ENCODE peak calls at places on chromosomes 16 and 17, in five cellular contexts. One of them, this sample, is unnamed.

GRCh38 chr17:63699638-63700527 is at the start of gene LIMD2:
- DNase-seq in heart right ventricle: peak
- DNase-seq in BE2C: peak
- DNase-seq in bronchial epithelial cell: no peak
- DNase-seq in MCF 10A: no peak
- DNase-seq in this sample: peak

GRCh38 chr16:1533443-1533951 is at the start of gene TMEM204:
- DNase-seq in heart right ventricle: peak
- DNase-seq in bronchial epithelial cell: no peak
- DNase-seq in BE2C: peak
- DNase-seq in MCF 10A: no peak
- DNase-seq in this sample: peak

GRCh38 chr17:39219647-39220154 is 6.0 kb downstream of the STAC2 start:
- DNase-seq in heart right ventricle: peak
- DNase-seq in bronchial epithelial cell: no peak
- DNase-seq in MCF 10A: no peak
- DNase-seq in BE2C: no peak
- DNase-seq in this sample: no peak

GRCh38 chr17:72613411-72614292 is 478.8 kb downstream of the SLC39A11 start:
- DNase-seq in BE2C: no peak
- DNase-seq in bronchial epithelial cell: peak
- DNase-seq in heart right ventricle: no peak
- DNase-seq in MCF 10A: peak
- DNase-seq in this sample: no peak

GRCh38 chr17:2939714-2940351 is 123.6 kb downstream of the OR1D5 start:
- DNase-seq in BE2C: no peak
- DNase-seq in heart right ventricle: peak
- DNase-seq in MCF 10A: no peak
- DNase-seq in bronchial epithelial cell: no peak
- DNase-seq in this sample: no peak

GRCh38 chr16:54648575-54648974 is 282.1 kb upstream of the IRX5 start:
- DNase-seq in MCF 10A: peak
- DNase-seq in bronchial epithelial cell: no peak
- DNase-seq in BE2C: no peak
- DNase-seq in heart right ventricle: no peak
- DNase-seq in this sample: no peak

GRCh38 chr16:84045001-84045817 is 2.6 kb upstream of the SLC38A8 start:
- DNase-seq in MCF 10A: no peak
- DNase-seq in heart right ventricle: no peak
- DNase-seq in bronchial epithelial cell: no peak
- DNase-seq in BE2C: no peak
- DNase-seq in this sample: no peak

GRCh38 chr17:80036715-80037477 is 454 bp downstream of the CCDC40 start:
- DNase-seq in bronchial epithelial cell: no peak
- DNase-seq in heart right ventricle: no peak
- DNase-seq in MCF 10A: no peak
- DNase-seq in BE2C: peak
- DNase-seq in this sample: peak

GRCh38 chr17:75153854-75154194 is 488 bp downstream of the JPT1 start:
- DNase-seq in MCF 10A: no peak
- DNase-seq in heart right ventricle: no peak
- DNase-seq in bronchial epithelial cell: no peak
- DNase-seq in BE2C: peak
- DNase-seq in this sample: no peak

GRCh38 chr17:16073845-16074244 is 74.2 kb downstream of the TTC19 start:
- DNase-seq in MCF 10A: no peak
- DNase-seq in bronchial epithelial cell: no peak
- DNase-seq in heart right ventricle: no peak
- DNase-seq in BE2C: no peak
- DNase-seq in this sample: no peak

GRCh38 chr17:27224526-27225315 is 69.2 kb upstream of the WSB1 start:
- DNase-seq in MCF 10A: peak
- DNase-seq in heart right ventricle: no peak
- DNase-seq in bronchial epithelial cell: peak
- DNase-seq in BE2C: no peak
- DNase-seq in this sample: no peak

GRCh38 chr17:74097461-74098131 is 105.9 kb upstream of the RPL38 start:
- DNase-seq in MCF 10A: no peak
- DNase-seq in heart right ventricle: no peak
- DNase-seq in bronchial epithelial cell: no peak
- DNase-seq in BE2C: no peak
- DNase-seq in this sample: no peak

GRCh38 chr16:19863990-19864389 is 20.7 kb downstream of the GPRC5B start:
- DNase-seq in MCF 10A: no peak
- DNase-seq in BE2C: no peak
- DNase-seq in heart right ventricle: no peak
- DNase-seq in bronchial epithelial cell: no peak
- DNase-seq in this sample: no peak

GRCh38 chr16:19861811-19862327 is 22.8 kb downstream of the GPRC5B start:
- DNase-seq in BE2C: no peak
- DNase-seq in MCF 10A: no peak
- DNase-seq in heart right ventricle: no peak
- DNase-seq in bronchial epithelial cell: no peak
- DNase-seq in this sample: no peak

GRCh38 chr16:19868421-19868820 is 16.2 kb downstream of the GPRC5B start:
- DNase-seq in MCF 10A: no peak
- DNase-seq in heart right ventricle: no peak
- DNase-seq in bronchial epithelial cell: no peak
- DNase-seq in BE2C: no peak
- DNase-seq in this sample: no peak

GRCh38 chr16:19861069-19861468 is 23.6 kb downstream of the GPRC5B start:
- DNase-seq in MCF 10A: no peak
- DNase-seq in bronchial epithelial cell: no peak
- DNase-seq in BE2C: no peak
- DNase-seq in heart right ventricle: no peak
- DNase-seq in this sample: no peak

DNA sequence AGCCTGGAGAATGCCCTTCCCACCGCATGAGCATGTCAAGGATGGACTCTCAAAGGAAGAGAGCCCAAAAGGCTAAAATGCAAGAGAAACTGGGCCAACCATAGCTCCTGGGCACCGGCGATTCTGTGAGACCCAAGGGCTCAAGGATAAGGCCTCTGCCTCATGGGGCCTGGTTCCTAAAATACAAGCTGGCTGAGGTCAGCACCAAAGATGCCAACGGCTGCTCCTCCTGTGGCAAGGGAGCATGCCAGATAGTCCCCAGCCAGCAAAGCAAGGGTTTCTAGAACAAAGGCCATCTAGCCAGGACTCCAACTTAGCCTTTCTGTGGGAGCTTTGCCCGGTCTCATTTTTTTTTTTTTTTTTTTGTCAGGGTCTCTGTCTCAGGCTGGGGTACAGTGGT is 20.1 kb downstream of the GPRC5B start:
- DNase-seq in BE2C: no peak
- DNase-seq in heart right ventricle: no peak
- DNase-seq in MCF 10A: no peak
- DNase-seq in bronchial epithelial cell: no peak
- DNase-seq in this sample: no peak
- TF ChIP-seq CTCF in BE2C: no peak
- TF ChIP-seq CTCF in heart right ventricle: no peak
- TF ChIP-seq CTCF in MCF 10A: no peak
- TF ChIP-seq CTCF in bronchial epithelial cell: no peak
- TF ChIP-seq CTCF in this sample: no peak

DNA sequence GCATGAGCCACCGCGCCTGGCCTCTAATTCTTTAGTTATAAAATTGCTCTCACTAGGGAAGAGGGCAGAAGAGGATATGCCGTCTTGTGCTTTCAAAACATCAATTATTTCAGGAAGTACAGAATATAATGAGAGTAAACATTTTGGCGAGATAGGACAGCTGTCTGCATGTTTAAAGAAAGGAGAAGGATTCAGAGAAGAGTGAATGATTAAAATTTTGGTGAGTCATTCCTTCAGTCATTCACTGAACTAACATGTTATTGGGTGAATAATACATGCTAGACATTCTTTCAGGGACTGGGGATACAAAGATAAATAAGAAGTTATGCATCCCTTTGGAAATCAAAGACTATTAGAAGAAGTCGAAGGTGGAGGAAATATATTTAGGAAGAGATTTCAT is 590.3 kb upstream of the GOT2 start:
- DNase-seq in BE2C: no peak
- DNase-seq in heart right ventricle: no peak
- DNase-seq in MCF 10A: no peak
- DNase-seq in bronchial epithelial cell: peak
- DNase-seq in this sample: no peak
- TF ChIP-seq CTCF in BE2C: no peak
- TF ChIP-seq CTCF in heart right ventricle: no peak
- TF ChIP-seq CTCF in MCF 10A: no peak
- TF ChIP-seq CTCF in bronchial epithelial cell: no peak
- TF ChIP-seq CTCF in this sample: no peak

DNA sequence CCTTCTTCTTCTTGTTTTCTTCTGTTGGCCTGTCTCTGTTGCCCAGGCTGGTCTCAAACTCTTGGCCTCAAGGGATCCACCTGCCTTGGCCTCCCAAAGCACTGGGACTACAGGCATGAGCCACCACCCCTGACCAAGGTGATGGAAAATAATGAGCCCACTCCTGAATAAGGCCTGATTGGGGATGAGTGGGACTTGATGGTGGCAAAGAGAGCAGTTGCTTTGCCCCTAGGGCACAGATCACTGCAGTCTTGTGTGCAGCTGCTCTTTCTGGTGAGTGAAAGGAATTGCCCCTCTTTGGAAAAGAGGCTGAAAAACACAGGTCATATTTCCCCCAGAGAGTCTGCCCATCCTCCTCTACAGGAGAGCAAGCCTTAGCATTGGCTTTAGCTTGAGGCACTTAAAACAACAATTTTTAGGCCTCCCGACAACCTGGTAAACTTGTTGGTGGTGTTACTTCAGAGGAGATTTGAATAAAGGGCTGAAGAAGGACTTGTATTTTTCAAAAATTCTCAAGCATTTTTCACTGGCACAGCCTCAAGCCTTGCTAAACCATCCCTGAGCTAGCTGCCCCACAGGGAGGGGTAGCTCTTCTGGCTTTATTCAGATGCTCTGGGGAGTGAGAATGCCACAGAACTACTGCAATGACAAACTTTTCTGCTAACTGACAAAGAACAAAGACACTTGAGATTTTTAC is 6.1 kb upstream of the PDP2 start:
- DNase-seq in BE2C: no peak
- DNase-seq in MCF 10A: no peak
- DNase-seq in heart right ventricle: no peak
- DNase-seq in bronchial epithelial cell: no peak
- DNase-seq in this sample: no peak
- TF ChIP-seq CTCF in BE2C: no peak
- TF ChIP-seq CTCF in MCF 10A: no peak
- TF ChIP-seq CTCF in heart right ventricle: no peak
- TF ChIP-seq CTCF in bronchial epithelial cell: no peak
- TF ChIP-seq CTCF in this sample: no peak

DNA sequence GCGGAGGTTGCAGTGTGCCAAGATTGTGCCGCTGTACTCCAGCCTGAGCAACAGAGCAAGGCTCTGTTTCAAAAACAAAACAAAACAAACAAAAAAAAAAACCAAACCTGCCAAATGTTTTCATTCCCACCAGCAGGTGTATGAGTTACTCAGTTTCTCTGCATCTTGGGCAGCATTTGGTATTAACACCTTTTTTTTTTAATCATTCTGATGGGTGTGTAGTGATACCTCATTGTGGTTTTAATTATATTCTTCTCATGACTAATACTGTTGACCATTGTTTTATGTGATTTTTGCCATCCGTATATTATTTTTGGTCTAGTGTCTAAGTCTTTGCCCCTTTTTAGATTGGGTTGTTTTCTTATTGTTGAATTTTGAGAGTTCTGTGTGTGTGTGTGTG is 15.3 kb downstream of the NFATC3 start:
- DNase-seq in bronchial epithelial cell: no peak
- DNase-seq in heart right ventricle: no peak
- DNase-seq in BE2C: no peak
- DNase-seq in MCF 10A: no peak
- DNase-seq in this sample: no peak
- TF ChIP-seq CTCF in bronchial epithelial cell: no peak
- TF ChIP-seq CTCF in heart right ventricle: no peak
- TF ChIP-seq CTCF in BE2C: no peak
- TF ChIP-seq CTCF in MCF 10A: no peak
- TF ChIP-seq CTCF in this sample: no peak

DNA sequence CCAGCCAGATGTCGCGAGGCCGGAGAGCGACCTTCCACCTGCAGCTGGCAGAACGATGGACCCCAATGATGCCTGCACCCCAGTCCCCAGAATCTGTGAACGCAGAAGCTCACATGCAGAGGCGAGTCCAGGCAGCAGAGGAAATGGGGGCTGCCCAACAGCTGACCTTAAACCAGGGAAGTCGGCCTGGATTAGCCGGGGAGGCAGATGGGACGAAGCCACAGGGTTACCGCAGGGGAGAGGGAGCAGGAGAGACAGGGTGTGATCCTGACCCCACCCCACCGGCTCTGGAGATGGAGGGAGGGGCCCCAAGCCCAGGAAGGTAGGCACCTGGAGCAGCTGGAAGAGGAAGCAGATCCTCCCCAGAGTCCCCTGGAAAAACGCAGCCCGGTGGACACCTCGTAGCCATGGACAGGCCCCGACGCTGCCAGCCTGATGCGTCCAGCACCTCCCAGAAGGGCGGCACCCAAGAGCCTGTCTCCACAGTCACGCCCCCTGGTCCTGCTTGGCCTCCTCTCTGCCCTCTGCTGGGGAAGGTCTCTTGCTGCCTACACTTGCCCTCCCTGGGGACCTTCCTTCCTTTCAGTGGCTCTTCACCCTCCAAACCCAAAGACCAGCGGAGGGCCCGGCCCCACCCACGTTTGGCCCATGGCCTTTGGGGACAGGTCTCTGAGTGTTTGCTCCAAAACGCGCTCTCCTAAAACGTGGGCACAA is 37.3 kb downstream of the PIEZO1 start:
- DNase-seq in MCF 10A: peak
- DNase-seq in heart right ventricle: no peak
- DNase-seq in bronchial epithelial cell: peak
- DNase-seq in BE2C: no peak
- DNase-seq in this sample: no peak
- TF ChIP-seq CTCF in MCF 10A: peak
- TF ChIP-seq CTCF in heart right ventricle: peak
- TF ChIP-seq CTCF in bronchial epithelial cell: peak
- TF ChIP-seq CTCF in BE2C: peak
- TF ChIP-seq CTCF in this sample: no peak

DNA sequence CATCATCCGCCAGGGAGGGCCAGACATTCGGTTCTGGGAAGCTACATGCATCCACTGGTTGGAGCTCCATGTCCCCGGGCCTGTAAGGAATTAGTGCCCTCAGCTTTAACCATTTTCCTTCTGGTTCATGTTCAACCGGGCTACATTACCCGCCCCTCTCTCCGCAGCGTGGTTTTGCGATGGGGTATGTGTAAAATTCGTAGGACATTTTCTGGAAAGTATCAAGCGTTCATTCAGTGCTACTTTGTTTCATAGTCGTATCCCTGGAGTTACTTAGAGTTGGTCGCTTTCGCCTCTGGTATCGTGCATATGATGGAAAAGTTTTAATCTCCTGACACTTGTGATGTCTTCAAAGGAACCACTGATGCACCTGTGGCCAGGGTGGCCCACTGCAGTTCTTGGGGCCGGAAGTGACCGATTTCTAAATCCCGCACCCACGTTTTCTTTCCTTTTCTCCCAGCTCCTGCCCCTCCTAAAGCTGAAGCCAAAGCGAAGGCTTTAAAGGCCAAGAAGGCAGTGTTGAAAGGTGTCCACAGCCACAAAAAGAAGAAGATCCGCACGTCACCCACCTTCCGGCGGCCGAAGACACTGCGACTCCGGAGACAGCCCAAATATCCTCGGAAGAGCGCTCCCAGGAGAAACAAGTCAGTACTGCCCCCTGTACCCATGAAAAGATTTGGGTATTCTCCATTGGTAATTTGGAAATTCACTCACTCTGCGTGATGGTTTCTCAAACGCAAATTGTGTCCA is 637 bp downstream of the RPL23A start:
- DNase-seq in BE2C: no peak
- DNase-seq in bronchial epithelial cell: no peak
- DNase-seq in MCF 10A: no peak
- DNase-seq in heart right ventricle: no peak
- DNase-seq in this sample: no peak
- TF ChIP-seq CTCF in BE2C: peak
- TF ChIP-seq CTCF in bronchial epithelial cell: peak
- TF ChIP-seq CTCF in MCF 10A: no peak
- TF ChIP-seq CTCF in heart right ventricle: no peak
- TF ChIP-seq CTCF in this sample: peak